ENCODE peak calls at places on chromosomes 11 and 22, in nine cellular contexts. N, J, K, U, M, B, S, T and O are unnamed samples.

GRCh38 chr11:113090716-113091577 is 129.7 kb downstream of the NCAM1 start:
- DNase-seq in S (no peak), T (no peak), U (no peak), M (no peak), B (no peak), J (no peak), K (no peak), N (no peak), O (no peak)

GRCh38 chr11:120188371-120188770 is 22.5 kb upstream of the OAF start:
- DNase-seq in T (no peak), N (no peak), J (no peak), B (no peak), K (no peak), U (no peak), S (no peak), M (no peak), O (no peak)

GRCh38 chr22:17137861-17138425 is 16.8 kb upstream of the TMEM121B start:
- DNase-seq in K (no peak), N (no peak), U (no peak), S (no peak), J (no peak), M (no peak), T (no peak), B (no peak), O (no peak)

GRCh38 chr11:2249191-2249916 is 21.0 kb downstream of the ASCL2 start:
- DNase-seq in S (no peak), J (no peak), N (no peak), T (no peak), U (no peak), K (no peak), M (no peak), B (no peak), O (no peak)

GRCh38 chr11:112100457-112100856 is 13.8 kb downstream of the SDHD start:
- DNase-seq in U (no peak), T (no peak), S (no peak), M (peak), K (no peak), J (no peak), B (no peak), N (no peak), O (no peak)

GRCh38 chr11:92707665-92708064 is 261.8 kb upstream of the MTNR1B start:
- DNase-seq in T (peak), S (no peak), U (no peak), K (no peak), N (no peak), J (no peak), B (no peak), M (no peak), O (no peak)

GRCh38 chr11:85472953-85473352 is 154.2 kb downstream of the DLG2 start:
- DNase-seq in S (no peak), T (no peak), U (no peak), N (no peak), K (no peak), M (no peak), B (no peak), J (no peak), O (no peak)

GRCh38 chr11:121648306-121648705 is 195.5 kb upstream of the SORL1-AS1 start:
- DNase-seq in N (no peak), J (no peak), M (no peak), T (no peak), S (no peak), B (no peak), K (no peak), U (no peak), O (no peak)

GRCh38 chr11:47606731-47607130 is 12.5 kb upstream of the C1QTNF4 start:
- DNase-seq in J (no peak), S (no peak), M (no peak), T (peak), N (no peak), K (no peak), B (peak), U (peak), O (peak)

GRCh38 chr22:50447576-50448551 is 27.0 kb downstream of the SBF1 start:
- DNase-seq in N (no peak), T (no peak), K (no peak), M (no peak), S (no peak), J (no peak), U (no peak), B (no peak), O (no peak)

GRCh38 chr11:130523609-130524008 is 75.2 kb downstream of the ADAMTS15 start:
- DNase-seq in K (no peak), S (no peak), J (no peak), B (peak), M (peak), U (no peak), T (peak), N (no peak), O (no peak)

GRCh38 chr22:41352058-41352457 is 29.7 kb upstream of the TEF start:
- DNase-seq in B (peak), K (no peak), U (no peak), N (no peak), S (no peak), M (no peak), J (peak), T (peak), O (no peak)

GRCh38 chr22:21876486-21877176 is 9.2 kb upstream of the MAPK1 start:
- DNase-seq in B (peak), K (no peak), J (no peak), U (no peak), M (no peak), T (peak), N (no peak), S (no peak), O (no peak)

GRCh38 chr22:20962491-20962945 is 4.5 kb upstream of the AIFM3 start:
- DNase-seq in B (no peak), K (no peak), N (no peak), U (no peak), S (no peak), M (no peak), J (no peak), T (no peak), O (no peak)

GRCh38 chr11:118263694-118264567 is at the start of gene MPZL2:
- DNase-seq in T (no peak), B (no peak), J (no peak), N (peak), M (no peak), K (peak), U (no peak), S (peak), O (peak)

GRCh38 chr22:48263431-48263765 is 1500.9 kb downstream of the TBC1D22A start:
- DNase-seq in U (no peak), B (no peak), K (no peak), N (no peak), T (no peak), S (no peak), J (no peak), M (no peak), O (no peak)

GRCh38 chr11:68117896-68118470 is 3.2 kb downstream of the CHKA start:
- DNase-seq in B (no peak), T (no peak), S (no peak), K (no peak), U (no peak), J (no peak), M (no peak), N (no peak), O (no peak)

GRCh38 chr11:99419991-99420390 is 399.2 kb downstream of the CNTN5 start:
- DNase-seq in J (no peak), U (no peak), N (no peak), S (no peak), B (peak), T (no peak), K (no peak), M (no peak), O (no peak)

GRCh38 chr11:93718057-93718563 is 23.2 kb downstream of the TAF1D start:
- DNase-seq in K (no peak), B (no peak), S (no peak), N (peak), J (no peak), T (no peak), M (no peak), U (no peak), O (no peak)

GRCh38 chr11:117187428-117187798 is 8.9 kb downstream of the SIDT2 start:
- DNase-seq in B (no peak), U (no peak), T (no peak), N (no peak), K (no peak), J (no peak), S (no peak), M (no peak), O (no peak)

GRCh38 chr11:83724704-83725114 is 438.5 kb upstream of the CCDC90B start:
- DNase-seq in N (peak), U (peak), B (peak), K (no peak), S (no peak), M (no peak), J (no peak), T (peak), O (peak)

GRCh38 chr22:29310863-29311339 is 4.5 kb downstream of the GAS2L1 start:
- DNase-seq in B (peak), U (peak), M (peak), S (peak), N (peak), K (peak), J (peak), T (peak), O (peak)

GRCh38 chr11:29260939-29261705 is 755.7 kb downstream of the KCNA4 start:
- DNase-seq in J (peak), K (no peak), N (no peak), B (peak), M (peak), T (peak), U (no peak), S (peak), O (no peak)

GRCh38 chr22:19429950-19430889 is 1.3 kb downstream of the HIRA start:
- DNase-seq in U (peak), N (no peak), J (no peak), M (no peak), B (peak), S (peak), T (peak), K (peak), O (peak)

GRCh38 chr11:108122166-108122628 is 830 bp downstream of the ACAT1 start:
- DNase-seq in T (peak), K (no peak), J (no peak), S (no peak), N (no peak), M (no peak), U (no peak), B (peak), O (no peak)

GRCh38 chr11:108115495-108116140 is 5.7 kb upstream of the ACAT1 start:
- DNase-seq in K (no peak), B (peak), T (peak), S (peak), N (no peak), J (peak), U (peak), M (peak), O (no peak)

GRCh38 chr11:108125126-108125525 is 3.8 kb downstream of the ACAT1 start:
- DNase-seq in S (no peak), B (no peak), T (no peak), J (no peak), M (no peak), K (no peak), U (peak), N (no peak), O (no peak)

GRCh38 chr11:108117746-108118371 is 3.5 kb upstream of the ACAT1 start:
- DNase-seq in N (no peak), M (peak), K (no peak), S (peak), T (peak), U (no peak), B (peak), J (peak), O (no peak)

GRCh38 chr11:108121274-108122155 is at the start of gene ACAT1:
- DNase-seq in K (peak), S (peak), N (peak), U (peak), M (peak), J (peak), B (peak), T (peak), O (peak)
- TF ChIP-seq CTCF in K (no peak), S (no peak), N (peak), U (no peak), M (peak), J (no peak), B (no peak), T (peak), O (no peak)

GRCh38 chr11:64185323-64186204 is at the start of gene STIP1:
- DNase-seq in M (peak), K (peak), T (peak), B (peak), N (peak), U (peak), S (peak), J (peak), O (peak)

GRCh38 chr11:64181506-64182411 is 4.2 kb upstream of the STIP1 start:
- DNase-seq in S (peak), M (peak), N (peak), T (peak), B (peak), K (peak), U (peak), J (peak), O (peak)

GRCh38 chr11:64180871-64181270 is 5.1 kb upstream of the STIP1 start:
- DNase-seq in J (no peak), T (no peak), N (no peak), B (no peak), S (no peak), K (no peak), U (no peak), M (no peak), O (no peak)

GRCh38 chr11:64183890-64184289 is 2.1 kb upstream of the STIP1 start:
- DNase-seq in T (no peak), U (no peak), K (no peak), N (no peak), B (no peak), M (no peak), J (no peak), S (no peak), O (no peak)

DNA sequence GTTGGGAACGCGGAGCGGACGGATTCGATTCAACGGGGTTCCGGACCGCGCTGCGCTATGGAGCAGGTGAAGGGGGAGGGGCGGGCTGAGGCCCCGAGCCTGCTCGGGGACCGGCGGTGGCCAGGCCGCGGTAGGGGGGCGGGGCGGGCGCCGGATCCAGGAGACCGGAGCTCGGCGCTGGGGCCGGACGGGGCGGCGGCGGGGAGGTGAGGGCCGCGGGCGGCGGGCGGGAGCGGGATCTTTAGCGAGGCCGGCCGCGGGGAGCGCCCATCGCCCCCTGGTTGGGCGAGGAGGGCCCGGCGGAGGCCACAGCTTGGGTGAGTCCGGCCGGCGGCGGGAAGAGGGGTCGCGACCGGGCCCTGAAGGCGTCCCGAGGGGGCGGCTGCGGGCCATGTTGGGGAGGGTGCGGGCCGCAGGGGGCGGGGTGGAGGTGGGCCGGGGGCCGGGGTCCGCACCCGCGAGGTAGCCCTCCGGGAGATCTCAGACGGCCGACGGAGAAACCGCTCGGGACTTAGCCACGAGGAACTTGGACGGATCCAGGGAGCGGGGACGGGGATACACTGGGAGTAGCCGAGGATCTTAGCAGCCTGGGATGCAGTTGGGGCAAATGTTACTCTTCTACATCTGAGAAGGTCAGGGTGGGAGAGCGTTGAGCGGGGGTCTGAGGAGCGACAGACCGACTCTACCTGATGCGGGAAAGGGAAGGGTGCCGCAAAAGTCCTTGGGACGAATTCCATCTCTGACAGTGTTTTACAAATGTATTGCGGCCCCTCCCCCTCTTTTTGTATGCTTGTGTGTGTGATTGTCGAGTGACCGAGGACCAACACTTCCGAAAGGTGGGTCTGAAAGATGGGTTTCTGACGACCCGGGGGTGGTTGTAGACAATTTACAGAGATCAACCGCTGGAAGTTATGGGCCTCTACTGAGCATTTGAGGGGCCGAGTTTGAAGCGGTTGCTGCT is 514 bp downstream of the STIP1 start:
- DNase-seq in M (no peak), J (no peak), K (peak), N (no peak), T (peak), S (no peak), U (no peak), B (no peak), O (no peak)
- TF ChIP-seq CTCF in M (no peak), J (no peak), K (peak), N (no peak), T (no peak), S (no peak), U (no peak), B (no peak), O (no peak)

DNA sequence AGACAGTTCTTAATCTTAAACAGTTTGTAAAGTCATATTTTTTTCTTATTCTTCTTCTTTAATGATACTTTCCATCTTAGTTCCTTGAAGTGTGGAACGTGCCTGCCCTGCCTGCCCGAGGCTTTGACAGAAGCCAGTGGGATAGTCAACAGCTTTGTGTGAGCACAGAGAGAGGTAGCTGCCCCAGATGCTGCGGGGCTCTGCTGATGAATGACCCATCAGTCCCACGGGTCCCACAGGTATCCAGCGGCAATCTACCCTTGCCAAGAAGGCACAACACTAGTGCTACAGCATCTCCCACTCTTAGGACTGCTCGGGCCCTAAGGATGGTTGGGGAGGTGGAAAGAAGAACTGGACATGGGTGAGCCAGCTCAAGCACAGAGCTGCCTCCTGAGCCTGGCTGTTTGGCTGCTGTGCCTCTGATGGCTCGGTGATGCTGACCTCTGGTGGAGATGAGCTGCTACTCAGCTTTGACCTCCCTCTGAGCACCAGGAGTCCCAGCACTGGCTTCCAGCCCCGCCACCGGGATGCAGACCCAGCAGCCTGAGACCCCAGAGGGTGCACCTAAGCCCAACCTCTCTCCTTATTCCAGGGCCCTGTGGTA is 11.8 kb upstream of the APLNR start:
- DNase-seq in S (peak), N (peak), B (peak), T (peak), U (peak), J (peak), K (no peak), M (peak), O (peak)
- TF ChIP-seq CTCF in S (no peak), N (no peak), B (peak), T (peak), U (peak), J (peak), K (no peak), M (peak), O (peak)

GRCh38 chr11:65859134-65859811 is 960 bp upstream of the MUS81 start:
- DNase-seq in N (peak), U (peak), B (peak), T (peak), M (peak), J (peak), K (peak), S (peak), O (peak)
- TF ChIP-seq CTCF in N (peak), U (peak), B (peak), T (peak), M (peak), J (no peak), K (no peak), S (no peak), O (no peak)